ENCODE peak calls at places on chromosomes 6 and 20, in six cellular contexts. K is H1, W is GM12892, R is HepG2, U is K562, P is GM12878. D is an unnamed sample.

GRCh38 chr6:89162047-89162371 is 16.2 kb downstream of the PM20D2 start:
- DNase-seq in U (no peak), P (no peak), W (no peak), K (no peak), R (no peak), D (no peak)

GRCh38 chr6:108673153-108673552 is 112.4 kb downstream of the FOXO3 start:
- DNase-seq in U (no peak), W (no peak), P (no peak), K (no peak), R (no peak), D (no peak)

GRCh38 chr20:4130404-4131189 is 115.2 kb upstream of the RNF24 start:
- DNase-seq in W (no peak), P (no peak), K (no peak), R (no peak), U (no peak), D (no peak)

GRCh38 chr20:5096463-5096862 is 23.3 kb downstream of the PCNA start:
- DNase-seq in R (no peak), K (no peak), W (no peak), P (no peak), U (no peak), D (no peak)

GRCh38 chr6:18390476-18390875 is 3.3 kb downstream of the RNF144B start:
- DNase-seq in K (no peak), W (no peak), P (no peak), U (no peak), R (no peak), D (no peak)

GRCh38 chr20:23232679-23233308 is 117.8 kb upstream of the NXT1 start:
- DNase-seq in U (no peak), K (peak), P (no peak), W (no peak), R (peak), D (no peak)

GRCh38 chr6:119226089-119226488 is 123.5 kb downstream of the MAN1A1 start:
- DNase-seq in R (no peak), K (no peak), W (no peak), U (no peak), P (no peak), D (no peak)

GRCh38 chr6:72032056-72032455 is 145.7 kb downstream of the RIMS1 start:
- DNase-seq in W (no peak), U (no peak), P (no peak), K (no peak), R (no peak), D (no peak)

GRCh38 chr20:63774348-63774735 is 34.8 kb downstream of the SLC2A4RG start:
- DNase-seq in R (no peak), P (no peak), W (no peak), K (no peak), U (no peak), D (no peak)

GRCh38 chr6:170553686-170554085 is 483 bp upstream of the TBP start:
- DNase-seq in R (no peak), W (no peak), P (no peak), K (no peak), U (no peak), D (no peak)

GRCh38 chr6:146901940-146902816 is 302.0 kb upstream of the STXBP5 start:
- DNase-seq in W (no peak), K (no peak), U (no peak), R (peak), P (no peak), D (no peak)

GRCh38 chr6:110573537-110573936 is 97.1 kb upstream of the SLC22A16 start:
- DNase-seq in U (no peak), R (no peak), W (no peak), P (no peak), K (no peak), D (no peak)

GRCh38 chr6:71028877-71029252 is 72.0 kb upstream of the B3GAT2 start:
- DNase-seq in W (no peak), K (no peak), U (no peak), P (no peak), R (no peak), D (no peak)

GRCh38 chr20:14245368-14245970 is 91.9 kb downstream of the FLRT3 start:
- DNase-seq in P (no peak), W (no peak), U (no peak), K (no peak), R (no peak), D (no peak)

GRCh38 chr20:8305449-8305978 is 173.4 kb downstream of the PLCB1 start:
- DNase-seq in U (peak), P (peak), R (peak), K (peak), W (peak), D (peak)

GRCh38 chr6:132812255-132812732 is 2.1 kb upstream of the RPS12 start:
- DNase-seq in W (no peak), P (no peak), U (no peak), K (no peak), R (peak), D (no peak)

GRCh38 chr20:63009988-63010769 is 3.4 kb upstream of the BHLHE23 start:
- DNase-seq in R (no peak), P (peak), W (peak), U (peak), K (no peak), D (peak)

GRCh38 chr20:32524871-32525501 is 60.1 kb downstream of the NOL4L start:
- DNase-seq in K (no peak), W (no peak), P (no peak), U (no peak), R (no peak), D (no peak)

GRCh38 chr20:42082611-42083010 is 464.4 kb upstream of the CHD6 start:
- DNase-seq in P (no peak), U (peak), W (no peak), R (no peak), K (no peak), D (no peak)

GRCh38 chr6:143060354-143060805 is 309 bp upstream of the AIG1 start:
- DNase-seq in W (peak), K (peak), U (no peak), R (peak), P (peak), D (peak)

GRCh38 chr6:43250992-43251373 is 7.7 kb downstream of the TTBK1 start:
- DNase-seq in U (peak), K (no peak), P (no peak), R (no peak), W (no peak), D (no peak)

GRCh38 chr6:30820196-30820595 is 64.1 kb upstream of the DDR1 start:
- DNase-seq in K (no peak), W (no peak), P (no peak), U (no peak), R (peak), D (no peak)

GRCh38 chr6:146950351-146950835 is 253.8 kb upstream of the STXBP5 start:
- DNase-seq in U (no peak), P (no peak), R (peak), W (no peak), K (no peak), D (no peak)

GRCh38 chr20:51084598-51084997 is 61.7 kb upstream of the KCNG1 start:
- DNase-seq in P (no peak), W (no peak), K (no peak), U (no peak), R (no peak), D (no peak)

GRCh38 chr20:36833275-36834020 is 42.5 kb upstream of the TLDC2 start:
- DNase-seq in U (no peak), R (no peak), K (no peak), W (no peak), P (no peak), D (no peak)

GRCh38 chr6:56368484-56368883 is 121.1 kb upstream of the COL21A1 start:
- DNase-seq in K (no peak), R (peak), U (no peak), P (no peak), W (no peak), D (no peak)

GRCh38 chr6:124795879-124796838 is 166.1 kb upstream of the RNF217 start:
- DNase-seq in R (no peak), P (no peak), K (peak), U (peak), W (no peak), D (no peak)

GRCh38 chr6:111806561-111807497 is 66.4 kb downstream of the FYN start:
- DNase-seq in P (no peak), R (no peak), W (no peak), U (no peak), K (no peak), D (no peak)

GRCh38 chr6:29755295-29755871 is 32.1 kb downstream of the HLA-F start:
- DNase-seq in K (no peak), U (no peak), R (no peak), W (no peak), P (no peak), D (no peak)

GRCh38 chr20:13685623-13686022 is 46.9 kb upstream of the TASP1 start:
- DNase-seq in R (no peak), U (no peak), P (no peak), W (no peak), K (no peak), D (no peak)

GRCh38 chr6:45253457-45253856 is 74.7 kb upstream of the RUNX2 start:
- DNase-seq in K (no peak), W (no peak), P (no peak), U (no peak), R (no peak), D (no peak)

GRCh38 chr20:4999788-5000187 is 1.5 kb downstream of the SLC23A2 start:
- DNase-seq in K (no peak), R (no peak), U (no peak), P (no peak), W (no peak), D (no peak)

GRCh38 chr20:62480318-62480717 is 4.5 kb upstream of the GATA5 start:
- DNase-seq in P (no peak), U (no peak), K (no peak), R (no peak), W (no peak), D (no peak)

DNA sequence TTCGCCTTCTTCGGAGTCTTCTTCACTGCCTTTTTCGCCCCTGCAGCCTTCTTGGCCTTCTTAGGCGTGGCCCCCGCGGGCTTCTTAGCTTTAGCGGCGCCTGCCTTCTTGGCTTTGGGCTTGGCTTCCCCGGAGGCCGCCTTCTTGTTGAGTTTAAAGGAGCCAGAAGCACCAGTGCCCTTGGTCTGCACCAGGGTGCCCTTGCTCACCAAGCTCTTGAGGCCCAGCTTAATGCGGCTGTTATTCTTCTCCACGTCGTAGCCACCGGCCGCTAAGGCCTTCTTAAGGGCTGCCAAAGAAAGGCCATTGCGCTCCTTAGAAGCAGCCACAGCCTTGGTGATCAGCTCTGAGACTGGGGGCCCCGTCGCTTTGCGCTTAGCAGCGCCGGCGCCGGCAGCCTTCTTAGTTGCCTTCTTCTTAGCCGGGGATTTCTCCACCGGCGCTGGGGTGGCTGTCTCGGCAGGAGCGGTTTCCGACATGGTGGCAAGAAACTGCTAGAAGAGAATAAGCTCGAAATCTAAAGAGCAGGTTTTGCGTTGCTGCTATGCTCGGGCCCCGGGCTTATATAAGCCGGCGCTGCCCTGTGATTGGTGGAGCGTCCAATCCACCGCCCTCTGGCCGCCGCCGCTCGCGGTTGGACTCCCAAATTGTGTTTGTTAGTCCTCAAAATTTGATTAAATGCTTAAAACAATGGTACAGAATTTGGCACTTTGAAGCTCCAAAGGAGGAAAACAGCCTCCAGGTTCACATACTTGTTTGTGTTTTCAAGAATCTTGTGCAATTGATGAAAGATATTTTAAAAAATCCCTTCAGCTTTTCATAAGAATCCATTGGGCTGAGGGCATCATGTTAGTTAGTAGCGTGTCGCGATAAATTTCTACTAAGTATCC is 44.9 kb downstream of the OR2B2 start:
- DNase-seq in U (peak), P (peak), R (peak), W (no peak), K (peak), D (no peak)
- TF ChIP-seq POLR2A in U (peak), P (peak), R (peak), W (peak), K (peak), D (peak)

DNA sequence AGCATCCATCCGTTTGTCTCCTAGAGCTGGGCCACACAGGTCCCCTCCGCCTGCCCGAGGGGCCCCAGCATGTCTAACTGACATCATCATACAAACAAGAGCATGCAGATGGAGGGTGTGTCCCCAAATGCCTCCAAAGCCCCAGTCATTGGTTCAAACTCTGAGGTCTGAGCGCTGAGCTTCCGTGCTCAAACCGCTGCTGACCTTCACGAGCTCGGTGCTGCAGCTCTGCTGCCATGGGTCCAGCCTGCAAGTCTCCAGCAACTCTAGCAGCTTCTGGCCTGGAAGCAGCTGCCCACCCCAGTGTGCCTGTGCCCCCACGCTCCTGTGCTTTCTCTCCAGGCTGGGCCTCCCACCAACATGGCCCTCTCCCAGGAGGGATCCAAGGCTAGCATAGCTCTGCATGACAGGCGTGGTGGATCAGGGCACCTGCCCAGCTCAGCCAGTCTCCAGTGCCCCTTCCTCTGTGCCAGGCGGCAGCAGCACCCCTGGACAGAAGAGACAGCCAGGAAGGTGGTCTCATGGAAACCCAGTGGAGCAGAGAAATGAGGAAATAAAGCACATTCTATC is 131.6 kb upstream of the PMEPA1 start:
- DNase-seq in R (no peak), K (no peak), W (no peak), U (no peak), P (no peak), D (no peak)
- TF ChIP-seq TAF1 in R (no peak), K (no peak), W (no peak), U (no peak), P (no peak), D (no peak)

GRCh38 chr6:154732824-154733609 is at the start of gene SCAF8:
- DNase-seq in P (peak), U (peak), W (peak), K (peak), R (peak), D (peak)
- TF ChIP-seq POLR2A in P (peak), U (peak), W (peak), K (peak), R (peak), D (peak)

GRCh38 chr20:59388402-59388801 is 88.0 kb downstream of the EDN3 start:
- DNase-seq in K (no peak), U (no peak), P (no peak), W (no peak), R (no peak), D (no peak)

GRCh38 chr20:59390437-59390836 is 90.0 kb downstream of the EDN3 start:
- DNase-seq in P (no peak), U (no peak), K (no peak), W (no peak), R (no peak), D (no peak)

GRCh38 chr20:59385461-59385860 is 85.0 kb downstream of the EDN3 start:
- DNase-seq in W (no peak), K (peak), U (no peak), P (no peak), R (no peak), D (no peak)

GRCh38 chr20:59386819-59387218 is 86.4 kb downstream of the EDN3 start:
- DNase-seq in W (no peak), U (no peak), K (no peak), P (no peak), R (no peak), D (no peak)

DNA sequence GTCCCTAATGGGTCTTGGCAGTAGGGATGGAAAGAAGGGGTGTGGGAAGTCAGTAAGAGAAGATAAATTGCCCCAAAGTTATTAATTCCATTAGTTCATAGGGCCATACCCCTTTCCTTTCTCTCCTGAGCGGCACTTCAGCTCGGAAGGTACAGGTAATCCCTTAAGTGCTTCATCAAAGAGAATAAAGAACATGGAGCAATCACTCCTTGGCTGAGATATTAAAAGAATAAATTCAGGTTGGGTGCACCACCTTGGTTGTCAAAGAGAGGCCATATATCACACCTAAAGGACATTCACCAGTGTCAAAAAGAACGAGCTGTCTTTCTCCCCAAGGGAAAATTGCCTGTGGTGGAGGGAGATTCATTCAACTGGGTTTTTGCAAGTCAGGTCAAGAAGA is 87.5 kb downstream of the EDN3 start:
- DNase-seq in W (no peak), P (no peak), K (no peak), R (no peak), U (no peak), D (no peak)
- TF ChIP-seq TAF1 in W (no peak), P (no peak), K (no peak), R (no peak), U (no peak), D (no peak)

GRCh38 chr6:32457054-32457453 is 17.4 kb downstream of the HLA-DRA start:
- DNase-seq in P (no peak), U (no peak), R (no peak), K (no peak), W (no peak), D (no peak)

GRCh38 chr6:32460528-32460927 is 20.8 kb downstream of the HLA-DRA start:
- DNase-seq in U (no peak), R (no peak), W (no peak), P (no peak), K (no peak), D (no peak)

GRCh38 chr6:32462609-32463008 is 22.9 kb downstream of the HLA-DRA start:
- DNase-seq in U (no peak), R (no peak), W (no peak), K (no peak), P (peak), D (no peak)

GRCh38 chr6:32459781-32460424 is 20.2 kb downstream of the HLA-DRA start:
- DNase-seq in K (no peak), R (no peak), U (no peak), W (no peak), P (no peak), D (no peak)

GRCh38 chr6:32461493-32461892 is 21.8 kb downstream of the HLA-DRA start:
- DNase-seq in U (no peak), P (no peak), R (no peak), K (no peak), W (no peak), D (no peak)
- TF ChIP-seq POLR2A in U (no peak), P (no peak), R (no peak), K (no peak), W (no peak), D (no peak)

DNA sequence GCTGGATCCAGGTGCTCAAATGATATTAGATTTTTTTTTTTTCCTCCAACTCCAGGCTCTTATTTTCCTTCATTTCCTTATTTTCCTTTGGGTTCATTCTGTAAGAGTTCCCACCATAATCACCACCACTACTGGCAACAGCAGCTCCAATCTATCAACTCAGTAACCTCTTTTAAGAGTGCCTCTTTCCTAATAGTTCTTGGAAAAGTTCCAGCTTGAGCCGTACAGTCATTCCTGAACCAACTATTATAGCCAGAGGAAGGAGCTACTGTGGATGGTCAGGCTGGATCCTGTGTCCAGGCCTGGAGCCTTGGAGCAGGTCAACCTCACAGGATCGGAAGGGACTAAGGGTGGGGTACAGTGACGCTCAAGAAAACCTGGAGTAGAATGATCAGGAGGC is 4.2 kb upstream of the ANGPT4 start:
- DNase-seq in U (no peak), P (no peak), W (no peak), R (no peak), K (no peak), D (no peak)
- TF ChIP-seq TAF1 in U (no peak), P (no peak), W (no peak), R (no peak), K (no peak), D (no peak)

DNA sequence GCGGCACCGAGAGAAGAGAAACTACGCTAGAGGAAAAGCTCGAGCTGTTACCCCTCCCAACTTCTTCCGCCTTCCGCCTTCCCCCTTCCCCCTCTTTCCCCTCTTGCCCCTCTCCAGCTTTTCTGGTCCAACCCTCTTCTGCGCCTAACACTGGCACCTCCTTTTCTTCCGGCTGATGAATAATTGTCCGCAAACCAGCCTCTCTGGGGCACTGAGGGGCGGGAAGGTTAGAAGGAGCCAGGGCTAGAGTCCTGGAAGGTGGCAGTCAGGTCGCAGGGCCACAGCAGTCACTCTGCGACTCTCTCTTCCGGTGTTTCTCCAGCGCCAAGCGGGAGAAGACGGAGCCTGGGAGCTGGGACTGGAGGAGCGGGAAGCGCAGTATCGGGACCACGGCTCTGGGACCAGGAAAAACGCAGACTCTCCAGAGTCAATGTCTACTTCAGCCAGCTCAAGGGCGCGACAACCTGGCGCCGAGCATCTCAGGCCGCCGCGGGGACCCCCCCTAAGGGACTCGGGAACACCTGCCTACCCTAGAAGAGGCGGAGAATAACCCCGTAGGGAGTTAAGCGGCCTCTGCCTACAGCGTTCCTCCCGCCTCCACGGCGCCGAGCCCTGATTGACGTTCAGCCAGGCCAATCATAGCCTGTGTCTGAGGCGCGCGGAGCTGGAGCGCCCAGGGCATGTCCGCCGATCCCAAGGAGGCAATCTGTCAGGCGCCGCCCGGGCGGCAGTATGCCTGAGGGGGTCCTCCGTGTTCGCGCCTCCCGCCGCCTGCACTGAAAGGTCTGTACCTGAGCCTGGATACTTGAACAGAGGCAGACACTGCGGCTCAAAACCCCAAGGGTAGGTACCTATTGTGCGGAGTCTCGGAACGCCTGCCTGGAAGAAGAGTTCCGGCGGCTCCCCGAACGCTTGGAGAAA is 40.4 kb downstream of the PSMB9 start:
- DNase-seq in K (peak), R (peak), U (peak), P (peak), W (peak), D (peak)
- TF ChIP-seq POLR2A in K (no peak), R (peak), U (no peak), P (peak), W (peak), D (peak)

D was measured in GM12891.